ENCODE peak calls at places on chromosomes 11 and 22, in seven cellular contexts. T, V, B, A, E, L and Z are unnamed samples.

GRCh38 chr22:36160499-36160942 is at the start of gene APOL3:
- DNase-seq in E (no peak), V (peak), L (no peak), T (peak), A (peak), B (peak), Z (peak)

GRCh38 chr11:77267910-77268309 is 33.6 kb downstream of the GDPD4 start:
- DNase-seq in L (no peak), A (no peak), V (no peak), B (no peak), T (no peak), E (no peak), Z (no peak)

GRCh38 chr22:20499769-20500168 is 4.2 kb upstream of the KLHL22 start:
- DNase-seq in V (no peak), E (no peak), A (no peak), B (no peak), T (peak), L (no peak), Z (no peak)

GRCh38 chr11:124174001-124174400 is 9.1 kb upstream of the OR10D3 start:
- DNase-seq in E (peak), A (no peak), B (no peak), T (no peak), L (peak), V (no peak), Z (no peak)

GRCh38 chr11:76919887-76920746 is 59.4 kb downstream of the ACER3 start:
- DNase-seq in A (peak), T (peak), V (peak), L (peak), B (peak), E (peak), Z (peak)

GRCh38 chr11:47373876-47374820 is 4.2 kb downstream of the SPI1 start:
- DNase-seq in L (peak), A (peak), B (peak), E (peak), V (peak), T (peak), Z (peak)

GRCh38 chr11:44313701-44314489 is 4.0 kb upstream of the ALX4 start:
- DNase-seq in B (no peak), E (no peak), V (no peak), L (no peak), T (no peak), A (no peak), Z (no peak)

GRCh38 chr11:125935629-125936199 is 10.1 kb upstream of the VSIG10L2 start:
- DNase-seq in L (no peak), E (no peak), V (no peak), A (no peak), T (no peak), B (no peak), Z (no peak)

GRCh38 chr11:126993599-126993998 is 7.0 kb downstream of the KIRREL3 start:
- DNase-seq in E (no peak), V (no peak), L (no peak), B (no peak), T (no peak), A (no peak), Z (no peak)

GRCh38 chr22:24937114-24937513 is 9.4 kb downstream of the LHFPL7 start:
- DNase-seq in T (no peak), L (peak), B (no peak), E (peak), A (no peak), V (no peak), Z (no peak)

GRCh38 chr11:73175551-73176144 is 33.5 kb upstream of the FCHSD2 start:
- DNase-seq in E (no peak), V (no peak), A (peak), L (peak), B (no peak), T (no peak), Z (peak)
- H3K27ac ChIP-seq in E (no peak), V (no peak), A (no peak), L (no peak), B (peak), T (peak), Z (no peak)

DNA sequence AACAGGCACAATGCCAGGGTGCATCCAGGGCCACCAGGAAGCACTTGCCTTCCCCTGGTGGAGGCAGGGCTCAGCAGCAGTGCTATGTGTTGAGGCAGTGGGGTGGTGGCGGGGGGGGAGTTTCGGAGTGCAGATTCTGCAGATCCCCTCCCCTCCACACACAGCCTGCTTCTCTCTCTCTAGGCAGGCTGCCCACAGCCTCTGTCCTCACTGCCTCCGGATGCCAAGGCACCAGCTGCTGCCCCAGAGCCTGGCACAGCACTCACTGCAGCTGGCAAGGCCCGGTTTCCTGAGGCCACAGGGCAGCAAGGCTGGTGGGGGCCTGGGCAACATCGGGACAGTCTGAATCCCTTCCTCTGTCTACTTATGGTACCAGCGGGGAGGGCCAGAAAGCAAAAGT is 35.8 kb downstream of the NRXN2 start:
- DNase-seq in T (no peak), A (no peak), B (peak), L (no peak), V (peak), E (no peak), Z (peak)
- TF ChIP-seq CTCF in T (no peak), A (no peak), B (no peak), L (no peak), V (no peak), E (no peak), Z (no peak)

GRCh38 chr22:38868286-38868721 is 3.7 kb downstream of the CBX6 start:
- DNase-seq in V (no peak), L (no peak), T (no peak), E (no peak), A (no peak), B (no peak), Z (no peak)

GRCh38 chr22:38866024-38866398 is 6.0 kb downstream of the CBX6 start:
- DNase-seq in B (no peak), T (no peak), E (no peak), L (no peak), V (no peak), A (no peak), Z (no peak)

GRCh38 chr22:38867496-38868285 is 4.3 kb downstream of the CBX6 start:
- DNase-seq in V (no peak), L (no peak), A (peak), E (no peak), B (no peak), T (no peak), Z (no peak)

GRCh38 chr22:38866399-38867123 is 5.5 kb downstream of the CBX6 start:
- DNase-seq in T (no peak), V (no peak), A (peak), L (no peak), E (peak), B (no peak), Z (no peak)

DNA sequence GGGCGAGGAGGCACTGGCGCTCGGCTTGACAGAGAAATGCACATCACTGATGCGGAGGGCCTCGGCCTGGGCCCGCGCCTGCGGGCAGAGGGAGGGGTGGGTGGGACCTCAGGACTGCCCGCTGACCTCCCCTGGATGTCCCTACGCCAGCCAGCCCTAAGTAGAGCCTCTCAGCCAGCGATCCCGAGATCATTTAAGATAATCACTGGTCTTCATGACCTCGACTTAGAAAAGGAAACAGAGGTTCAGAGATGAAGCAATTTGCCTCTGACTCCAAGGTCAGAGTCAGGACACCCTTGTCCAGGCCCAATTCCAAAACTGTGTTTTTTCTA is 4.9 kb downstream of the CBX6 start:
- DNase-seq in V (no peak), T (no peak), E (no peak), A (no peak), L (no peak), B (no peak), Z (no peak)
- H3K4me3 ChIP-seq in V (no peak), T (no peak), E (no peak), A (no peak), L (no peak), B (no peak), Z (no peak)

GRCh38 chr22:50432131-50432870 is 42.5 kb downstream of the SBF1 start:
- DNase-seq in V (no peak), A (no peak), T (no peak), B (no peak), E (no peak), L (no peak), Z (peak)
- H3K27ac ChIP-seq in V (no peak), A (no peak), T (no peak), B (no peak), E (no peak), L (no peak), Z (no peak)

GRCh38 chr11:36711104-36711825 is 113.2 kb upstream of the RAG2 start:
- DNase-seq in E (no peak), V (no peak), A (no peak), L (no peak), T (no peak), B (no peak), Z (no peak)
- TF ChIP-seq CTCF in E (peak), V (no peak), A (no peak), L (no peak), T (no peak), B (no peak), Z (no peak)